ENCODE peak calls at places on chromosomes 12 and 14, in eight cellular contexts. F is RWPE1; Q is iris pigment epithelial cell; H is ELR; X is mesothelial cell of epicardium; M is NCI-H1417; U is EL; J is stimulated activated effector memory CD8-positive, alpha-beta T cell treated with anti-CD3 and anti-CD28 coated beads, Interleukin-12 subunit alpha, Interleukin-12 subunit beta, amount 100 ng/mL, for 72 hours. G is an unnamed sample.
A peak's percentile ranks its signal among the peaks of the same experiment; 100 is the strongest.

GRCh38 chr12:61750604-61751003 is 509.6 kb upstream of the USP15 start:
- DNase-seq in M (peak; percentile 42), H (no peak), Q (peak; percentile 2), X (no peak), J (no peak), F (no peak), U (no peak), G (no peak)

GRCh38 chr14:37230551-37231194 is 32.9 kb downstream of the MIPOL1 start:
- DNase-seq in F (peak; percentile 32), U (peak; percentile 58), J (no peak), Q (peak; percentile 75), X (no peak), M (peak; percentile 88), H (peak; percentile 86), G (peak; percentile 56)

GRCh38 chr14:61269321-61270083 is 11.6 kb downstream of the TMEM30B start:
- DNase-seq in H (peak; percentile 82), F (peak; percentile 71), J (peak; percentile 83), M (peak; percentile 94), U (peak; percentile 74), X (peak; percentile 45), Q (peak; percentile 66), G (peak; percentile 80)

GRCh38 chr12:124698998-124699305 is 131.5 kb upstream of the NCOR2 start:
- DNase-seq in X (no peak), M (no peak), F (no peak), Q (no peak), H (no peak), U (no peak), J (no peak), G (no peak)

GRCh38 chr14:96055065-96055752 is 16.0 kb downstream of the C14orf132 start:
- DNase-seq in H (no peak), X (no peak), M (peak; percentile 16), Q (no peak), U (peak; percentile 12), J (no peak), F (no peak), G (no peak)

GRCh38 chr12:120708646-120709045 is 1.6 kb upstream of the UNC119B start:
- DNase-seq in F (no peak), J (no peak), X (no peak), Q (no peak), M (no peak), H (no peak), U (no peak), G (peak; percentile 12)

GRCh38 chr12:75542942-75543341 is 31.5 kb upstream of the KRR1 start:
- DNase-seq in M (no peak), J (no peak), Q (peak; percentile 68), F (no peak), H (peak; percentile 32), U (no peak), X (no peak), G (no peak)

GRCh38 chr12:117933545-117933944 is 35.2 kb downstream of the KSR2 start:
- DNase-seq in X (no peak), J (no peak), U (no peak), H (no peak), F (no peak), M (no peak), Q (no peak), G (no peak)

GRCh38 chr12:113310489-113310888 is 24.4 kb downstream of the SLC8B1 start:
- DNase-seq in F (no peak), H (peak; percentile 41), M (peak; percentile 8), X (no peak), Q (peak; percentile 36), J (no peak), U (peak; percentile 30), G (peak; percentile 30)

GRCh38 chr12:57842342-57843294 is 3.9 kb downstream of the CTDSP2 start:
- DNase-seq in J (no peak), M (no peak), Q (peak; percentile 42), F (no peak), H (peak; percentile 45), U (peak; percentile 37), X (no peak), G (no peak)

GRCh38 chr12:107159384-107159900 is 66.1 kb upstream of the CRY1 start:
- DNase-seq in H (no peak), F (no peak), M (peak; percentile 19), X (no peak), J (no peak), Q (no peak), U (no peak), G (no peak)

GRCh38 chr12:123948401-123949117 is 24.1 kb downstream of the CCDC92 start:
- DNase-seq in F (no peak), J (no peak), U (no peak), Q (no peak), H (no peak), X (no peak), M (no peak), G (no peak)

GRCh38 chr12:109553929-109554500 is 19.3 kb downstream of the MMAB start:
- DNase-seq in U (no peak), H (no peak), X (no peak), F (no peak), M (peak; percentile 50), Q (no peak), J (no peak), G (no peak)

GRCh38 chr14:97489750-97490149 is 692.6 kb downstream of the VRK1 start:
- DNase-seq in X (no peak), M (no peak), U (no peak), J (no peak), F (no peak), H (no peak), Q (no peak), G (no peak)

G was measured in NAMALWA.